ENCODE peak calls at places on chromosomes 11 and 22, in four cellular contexts. S is H1, N is fibroblast of lung, H is PC-3. E is an unnamed sample. For H4K20me1, the result is how much of the 10 kb centered on the place peaks cover.

GRCh38 chr11:78074756-78075155 is 4.9 kb downstream of the NDUFC2 start:
- DNase-seq in S (no peak), N (no peak), H (no peak), E (no peak)

GRCh38 chr11:66936326-66936725 is 21.9 kb downstream of the PC start:
- DNase-seq in S (no peak), N (peak), H (no peak), E (no peak)

GRCh38 chr22:42693763-42694683 is 26.6 kb downstream of the A4GALT start:
- DNase-seq in S (no peak), N (no peak), H (no peak), E (peak)

GRCh38 chr22:42895087-42895486 is 38.0 kb upstream of the ARFGAP3 start:
- DNase-seq in S (no peak), N (no peak), H (no peak), E (peak)

GRCh38 chr11:1454576-1454975 is 32.0 kb downstream of the MOB2 start:
- DNase-seq in S (no peak), N (no peak), H (no peak), E (peak)

GRCh38 chr11:9799901-9800300 is 136.0 kb downstream of the SWAP70 start:
- DNase-seq in S (no peak), N (peak), H (no peak), E (no peak)

GRCh38 chr11:86999859-87000753 is 37.6 kb upstream of the TMEM135 start:
- DNase-seq in S (no peak), N (no peak), H (peak), E (peak)

GRCh38 chr11:1733716-1734351 is 16.6 kb downstream of the IFITM10 start:
- DNase-seq in S (no peak), N (no peak), H (no peak), E (no peak)

GRCh38 chr11:12901874-12902481 is 107.1 kb upstream of the RASSF10 start:
- DNase-seq in S (no peak), N (no peak), H (peak), E (no peak)

GRCh38 chr11:106076421-106076922 is 675 bp downstream of the KBTBD3 start:
- DNase-seq in S (no peak), N (no peak), H (peak), E (no peak)

GRCh38 chr11:57499983-57500461 is 15.5 kb downstream of the SLC43A1 start:
- DNase-seq in S (no peak), N (no peak), H (no peak), E (peak)

GRCh38 chr11:57501951-57502350 is 13.6 kb downstream of the SLC43A1 start:
- DNase-seq in S (no peak), N (peak), H (peak), E (peak)

GRCh38 chr11:57500526-57500925 is 15.0 kb downstream of the SLC43A1 start:
- DNase-seq in S (no peak), N (no peak), H (no peak), E (no peak)

GRCh38 chr11:57499413-57499982 is 16.0 kb downstream of the SLC43A1 start:
- DNase-seq in S (peak), N (peak), H (peak), E (peak)

DNA sequence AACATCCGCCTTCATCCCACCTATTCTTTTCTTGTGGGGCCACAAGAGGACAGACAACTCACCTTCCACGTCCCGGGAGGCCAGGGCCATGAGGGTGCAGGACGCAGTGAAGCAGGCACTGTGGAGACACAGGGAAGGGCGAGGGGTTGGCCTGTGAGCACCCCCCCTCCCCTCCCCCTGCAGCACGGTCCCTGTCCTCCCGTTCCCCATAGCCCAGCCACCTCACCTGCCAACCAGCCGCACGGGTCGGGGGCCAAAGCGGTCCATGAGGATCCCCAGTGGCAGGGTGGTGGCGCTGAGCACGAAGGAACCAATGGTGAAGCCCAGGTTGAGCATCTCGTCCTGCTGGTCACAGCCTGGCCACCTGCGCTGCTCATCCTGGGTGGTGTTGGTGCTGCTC is 14.6 kb downstream of the SLC43A1 start:
- DNase-seq in S (no peak), N (no peak), H (no peak), E (peak)
- H4K20me1 ChIP-seq in S (under half), N (under half), H (under half), E (under half)

GRCh38 chr22:43995798-43996169 is 28.3 kb upstream of the PARVB start:
- DNase-seq in S (no peak), N (no peak), H (no peak), E (no peak)
- H3K4me3 ChIP-seq in S (no peak), N (no peak), H (no peak), E (no peak)

GRCh38 chr11:115503083-115503885 is 931 bp downstream of the CADM1 start:
- DNase-seq in S (no peak), N (peak), H (peak), E (peak)

GRCh38 chr11:115505165-115505564 is 950 bp upstream of the CADM1 start:
- DNase-seq in S (no peak), N (no peak), H (no peak), E (no peak)

GRCh38 chr11:115503886-115504278 is 333 bp downstream of the CADM1 start:
- DNase-seq in S (no peak), N (no peak), H (no peak), E (peak)

GRCh38 chr11:115502636-115503082 is 1.6 kb downstream of the CADM1 start:
- DNase-seq in S (no peak), N (no peak), H (no peak), E (peak)

GRCh38 chr11:115504279-115505158 is at the start of gene CADM1:
- DNase-seq in S (peak), N (peak), H (peak), E (peak)
- TF ChIP-seq CTCF in S (peak), N (peak), H (peak), E (peak)

DNA sequence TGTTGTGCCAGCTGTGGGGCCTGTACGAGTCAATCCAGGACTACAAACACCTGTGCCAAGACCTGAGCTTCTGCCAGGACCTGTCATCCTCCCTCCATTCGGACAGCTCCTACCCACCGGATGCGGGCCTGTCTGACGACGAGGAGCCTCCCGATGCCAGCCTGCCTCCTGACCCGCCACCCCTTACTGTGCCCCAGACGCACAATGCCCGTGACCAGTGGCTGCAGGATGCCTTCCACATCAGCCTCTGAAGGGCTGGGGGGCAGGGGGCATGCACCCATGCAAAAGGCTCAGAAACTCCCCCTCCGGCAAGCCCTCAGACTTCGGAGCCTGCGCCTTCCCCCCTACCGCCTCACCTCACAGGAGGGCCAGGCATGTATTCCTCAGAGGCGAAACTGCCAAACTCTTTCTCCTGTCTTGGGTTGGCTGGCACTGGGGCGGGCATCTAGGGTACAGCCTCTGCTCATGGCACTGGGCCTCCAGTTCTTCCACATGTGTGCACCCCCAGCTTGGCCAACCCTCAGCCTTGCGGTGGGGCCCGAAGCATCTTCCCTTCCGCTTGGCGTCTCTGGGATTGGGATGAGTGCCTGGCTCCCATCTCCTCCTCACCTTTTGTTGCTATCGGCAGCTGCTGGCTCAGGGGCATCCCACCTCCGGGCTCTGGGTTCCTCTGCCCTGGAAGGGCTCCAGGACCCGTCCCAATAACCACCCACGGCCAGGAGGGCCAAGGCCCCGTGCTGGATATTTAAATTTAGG is 1.2 kb downstream of the FAM89B start:
- DNase-seq in S (no peak), N (no peak), H (peak), E (peak)
- H4K20me1 ChIP-seq in S (under half), N (under half), H (under half), E (under half)

E was measured in osteoblast.